ENCODE peak calls at places on chromosome 13, in eight cellular contexts. M is omental fat pad; A is stimulated activated CD8-positive, alpha-beta memory T cell treated with anti-CD3 and anti-CD28 coated beads, Interleukin-4, amount 100 ng/mL, for 4 hours; Y is nucleus accumbens; K is memory B cell; R is bronchial epithelial cell; J is DMS153; S is NCI-H1092. W is an unnamed sample.

GRCh38 chr13:107734891-107735620 is 480.3 kb downstream of the LIG4 start:
- DNase-seq in S (peak), R (no peak), M (no peak), J (no peak), K (no peak), Y (peak), A (no peak), W (no peak)

GRCh38 chr13:110341445-110342247 is 34.6 kb downstream of the COL4A2 start:
- DNase-seq in J (peak), K (no peak), A (no peak), Y (no peak), M (no peak), R (peak), S (no peak), W (no peak)

GRCh38 chr13:20997301-20998061 is 63.9 kb downstream of the LATS2 start:
- DNase-seq in R (no peak), A (no peak), M (no peak), S (no peak), K (no peak), Y (no peak), J (no peak), W (no peak)

GRCh38 chr13:83730674-83731073 is 151.6 kb downstream of the SLITRK1 start:
- DNase-seq in R (peak), Y (no peak), K (no peak), S (no peak), M (no peak), J (no peak), A (no peak), W (no peak)

GRCh38 chr13:30388401-30389283 is 33.7 kb upstream of the UBE2L5 start:
- DNase-seq in S (no peak), A (no peak), J (no peak), R (peak), M (no peak), K (no peak), Y (no peak), W (no peak)

GRCh38 chr13:104779311-104779710 is 1713.1 kb upstream of the SLC10A2 start:
- DNase-seq in Y (no peak), M (no peak), S (no peak), J (no peak), R (peak), K (no peak), A (no peak), W (no peak)

GRCh38 chr13:21297452-21297851 is 121.0 kb downstream of the MRPL57 start:
- DNase-seq in M (no peak), K (no peak), A (no peak), Y (no peak), S (no peak), J (no peak), R (no peak), W (no peak)

GRCh38 chr13:112713517-112714253 is 23.8 kb downstream of the ATP11A start:
- DNase-seq in S (no peak), A (no peak), K (no peak), J (no peak), M (no peak), Y (no peak), R (no peak), W (no peak)

GRCh38 chr13:111132948-111133347 is 17.8 kb downstream of the ARHGEF7 start:
- DNase-seq in S (no peak), R (no peak), M (no peak), K (no peak), J (no peak), Y (no peak), A (no peak), W (no peak)

GRCh38 chr13:38135590-38135989 is 214.1 kb upstream of the UFM1 start:
- DNase-seq in A (no peak), J (no peak), M (no peak), R (no peak), Y (no peak), S (no peak), K (no peak), W (no peak)

GRCh38 chr13:106393776-106394175 is 141.7 kb downstream of the EFNB2 start:
- DNase-seq in A (no peak), M (no peak), R (peak), S (no peak), Y (no peak), K (no peak), J (no peak), W (no peak)

GRCh38 chr13:51249767-51250741 is 27.9 kb downstream of the FAM124A start:
- DNase-seq in A (no peak), R (no peak), K (no peak), Y (no peak), S (no peak), M (no peak), J (no peak), W (no peak)

GRCh38 chr13:112204376-112204775 is 137.4 kb downstream of the SOX1 start:
- DNase-seq in J (no peak), Y (no peak), K (no peak), R (no peak), M (no peak), A (no peak), S (no peak), W (no peak)

W was measured in cerebellar nuclear complex.